ENCODE peak calls at places on chromosomes 11 and 22, in seven cellular contexts. B, C, E, M, H, K and G are unnamed samples.

GRCh38 chr22:41668971-41669911 is 19.4 kb downstream of the SNU13 start:
- DNase-seq in B (peak), K (no peak), M (peak), H (peak), E (peak), C (no peak), G (no peak)

GRCh38 chr11:47106839-47107520 is 69.7 kb downstream of the ARFGAP2 start:
- DNase-seq in E (no peak), C (no peak), K (no peak), M (no peak), H (no peak), B (no peak), G (no peak)

GRCh38 chr11:90294526-90294925 is 71.7 kb upstream of the CHORDC1 start:
- DNase-seq in E (no peak), K (no peak), B (no peak), M (no peak), C (no peak), H (no peak), G (no peak)

GRCh38 chr11:16547879-16548278 is 190.6 kb upstream of the C11orf58 start:
- DNase-seq in C (no peak), E (no peak), H (no peak), M (no peak), K (no peak), B (no peak), G (no peak)

GRCh38 chr11:124800226-124800929 is at the start of gene MSANTD2:
- DNase-seq in K (peak), B (peak), C (peak), E (peak), M (peak), H (peak), G (peak)

GRCh38 chr11:114624455-114625207 is 29.0 kb upstream of the NXPE4 start:
- DNase-seq in C (no peak), M (no peak), H (no peak), B (no peak), E (no peak), K (no peak), G (no peak)

GRCh38 chr11:119307219-119307618 is 9.7 kb downstream of the MCAM start:
- DNase-seq in B (no peak), K (no peak), E (no peak), C (no peak), M (no peak), H (no peak), G (no peak)

GRCh38 chr11:22084564-22084963 is 108.3 kb upstream of the ANO5 start:
- DNase-seq in E (no peak), M (no peak), C (no peak), B (no peak), K (no peak), H (no peak), G (no peak)

GRCh38 chr11:73760066-73760679 is 701 bp downstream of the RAB6A start:
- DNase-seq in C (no peak), K (peak), E (peak), H (peak), B (peak), M (peak), G (no peak)

GRCh38 chr11:92384316-92384715 is 159.7 kb downstream of the FAT3 start:
- DNase-seq in K (no peak), H (peak), B (peak), C (no peak), E (peak), M (peak), G (no peak)

GRCh38 chr11:31702966-31703365 is 108.2 kb downstream of the PAX6 start:
- DNase-seq in E (peak), K (no peak), C (no peak), B (peak), H (peak), M (peak), G (no peak)

GRCh38 chr11:59144096-59144495 is 1.4 kb downstream of the FAM111A start:
- DNase-seq in K (no peak), E (peak), B (no peak), C (no peak), H (no peak), M (no peak), G (no peak)